ENCODE peak calls at places on chromosomes 16 and 17, in eight cellular contexts. One of them, this sample, is unnamed.
A peak's percentile ranks its signal among the peaks of the same experiment; 100 is the strongest.

GRCh38 chr16:67782567-67783352 is 23.6 kb downstream of the RANBP10 start:
- DNase-seq in psoas muscle: no peak
- DNase-seq in mesenchymal stem cell: no peak
- DNase-seq in aorta: no peak
- DNase-seq in IMR-90: no peak
- DNase-seq in spleen: no peak
- DNase-seq in effector memory CD4-positive, alpha-beta T cell: no peak
- DNase-seq in CD4-positive, alpha-beta T cell: no peak
- DNase-seq in this sample: no peak

GRCh38 chr16:20300312-20301097 is 26.8 kb downstream of the GP2 start:
- DNase-seq in psoas muscle: peak; percentile 13
- DNase-seq in mesenchymal stem cell: peak; percentile 18
- DNase-seq in aorta: no peak
- DNase-seq in IMR-90: peak; percentile 41
- DNase-seq in spleen: no peak
- DNase-seq in effector memory CD4-positive, alpha-beta T cell: no peak
- DNase-seq in CD4-positive, alpha-beta T cell: no peak
- DNase-seq in this sample: no peak

GRCh38 chr17:9587969-9588656 is 11.7 kb downstream of the CFAP52 start:
- DNase-seq in psoas muscle: no peak
- DNase-seq in mesenchymal stem cell: no peak
- DNase-seq in aorta: no peak
- DNase-seq in IMR-90: no peak
- DNase-seq in spleen: no peak
- DNase-seq in effector memory CD4-positive, alpha-beta T cell: no peak
- DNase-seq in CD4-positive, alpha-beta T cell: no peak
- DNase-seq in this sample: no peak

GRCh38 chr17:61285483-61286320 is 113.9 kb upstream of the TBX2 start:
- DNase-seq in psoas muscle: peak; percentile 18
- DNase-seq in mesenchymal stem cell: peak; percentile 97
- DNase-seq in aorta: no peak
- DNase-seq in IMR-90: peak; percentile 98
- DNase-seq in spleen: no peak
- DNase-seq in effector memory CD4-positive, alpha-beta T cell: no peak
- DNase-seq in CD4-positive, alpha-beta T cell: no peak
- DNase-seq in this sample: no peak

GRCh38 chr17:1754430-1755112 is 7.3 kb upstream of the SERPINF1 start:
- DNase-seq in psoas muscle: no peak
- DNase-seq in mesenchymal stem cell: no peak
- DNase-seq in aorta: no peak
- DNase-seq in IMR-90: no peak
- DNase-seq in spleen: no peak
- DNase-seq in effector memory CD4-positive, alpha-beta T cell: no peak
- DNase-seq in CD4-positive, alpha-beta T cell: no peak
- DNase-seq in this sample: no peak

GRCh38 chr17:79220715-79221291 is 146.2 kb downstream of the ENGASE start:
- DNase-seq in psoas muscle: no peak
- DNase-seq in mesenchymal stem cell: no peak
- DNase-seq in aorta: no peak
- DNase-seq in IMR-90: no peak
- DNase-seq in spleen: no peak
- DNase-seq in effector memory CD4-positive, alpha-beta T cell: no peak
- DNase-seq in CD4-positive, alpha-beta T cell: no peak
- DNase-seq in this sample: no peak

GRCh38 chr17:79183221-79184158 is 108.9 kb downstream of the ENGASE start:
- DNase-seq in psoas muscle: no peak
- DNase-seq in mesenchymal stem cell: peak; percentile 4
- DNase-seq in aorta: no peak
- DNase-seq in IMR-90: no peak
- DNase-seq in spleen: no peak
- DNase-seq in effector memory CD4-positive, alpha-beta T cell: no peak
- DNase-seq in CD4-positive, alpha-beta T cell: no peak
- DNase-seq in this sample: no peak

GRCh38 chr17:50465171-50465570 is 3.5 kb downstream of the CHAD start:
- DNase-seq in psoas muscle: no peak
- DNase-seq in mesenchymal stem cell: no peak
- DNase-seq in aorta: no peak
- DNase-seq in IMR-90: no peak
- DNase-seq in spleen: peak; percentile 34
- DNase-seq in effector memory CD4-positive, alpha-beta T cell: no peak
- DNase-seq in CD4-positive, alpha-beta T cell: no peak
- DNase-seq in this sample: no peak

GRCh38 chr17:17575360-17576251 is 15.9 kb downstream of the PEMT start:
- DNase-seq in psoas muscle: no peak
- DNase-seq in mesenchymal stem cell: no peak
- DNase-seq in aorta: no peak
- DNase-seq in IMR-90: no peak
- DNase-seq in spleen: no peak
- DNase-seq in effector memory CD4-positive, alpha-beta T cell: no peak
- DNase-seq in CD4-positive, alpha-beta T cell: no peak
- DNase-seq in this sample: no peak

GRCh38 chr16:24851700-24852099 is 5.9 kb downstream of the SLC5A11 start:
- DNase-seq in psoas muscle: no peak
- DNase-seq in mesenchymal stem cell: peak; percentile 39
- DNase-seq in aorta: no peak
- DNase-seq in IMR-90: peak; percentile 75
- DNase-seq in spleen: no peak
- DNase-seq in effector memory CD4-positive, alpha-beta T cell: no peak
- DNase-seq in CD4-positive, alpha-beta T cell: no peak
- DNase-seq in this sample: no peak

GRCh38 chr16:70715113-70715711 is 29.4 kb upstream of the MTSS2 start:
- DNase-seq in psoas muscle: peak; percentile 97
- DNase-seq in mesenchymal stem cell: peak; percentile 91
- DNase-seq in aorta: peak; percentile 95
- DNase-seq in IMR-90: peak; percentile 98
- DNase-seq in spleen: no peak
- DNase-seq in effector memory CD4-positive, alpha-beta T cell: no peak
- DNase-seq in CD4-positive, alpha-beta T cell: no peak
- DNase-seq in this sample: peak; percentile 48

GRCh38 chr16:83992624-83993023 is 24.6 kb downstream of the NECAB2 start:
- DNase-seq in psoas muscle: no peak
- DNase-seq in mesenchymal stem cell: peak; percentile 16
- DNase-seq in aorta: peak; percentile 51
- DNase-seq in IMR-90: peak; percentile 71
- DNase-seq in spleen: no peak
- DNase-seq in effector memory CD4-positive, alpha-beta T cell: no peak
- DNase-seq in CD4-positive, alpha-beta T cell: no peak
- DNase-seq in this sample: no peak

GRCh38 chr17:81476097-81476496 is 36.5 kb downstream of the ACTG1 start:
- DNase-seq in psoas muscle: no peak
- DNase-seq in mesenchymal stem cell: no peak
- DNase-seq in aorta: no peak
- DNase-seq in IMR-90: no peak
- DNase-seq in spleen: no peak
- DNase-seq in effector memory CD4-positive, alpha-beta T cell: no peak
- DNase-seq in CD4-positive, alpha-beta T cell: no peak
- DNase-seq in this sample: no peak

GRCh38 chr17:52376137-52376536 is 217.6 kb upstream of the CA10 start:
- DNase-seq in psoas muscle: no peak
- DNase-seq in mesenchymal stem cell: no peak
- DNase-seq in aorta: no peak
- DNase-seq in IMR-90: no peak
- DNase-seq in spleen: no peak
- DNase-seq in effector memory CD4-positive, alpha-beta T cell: no peak
- DNase-seq in CD4-positive, alpha-beta T cell: no peak
- DNase-seq in this sample: no peak

DNA sequence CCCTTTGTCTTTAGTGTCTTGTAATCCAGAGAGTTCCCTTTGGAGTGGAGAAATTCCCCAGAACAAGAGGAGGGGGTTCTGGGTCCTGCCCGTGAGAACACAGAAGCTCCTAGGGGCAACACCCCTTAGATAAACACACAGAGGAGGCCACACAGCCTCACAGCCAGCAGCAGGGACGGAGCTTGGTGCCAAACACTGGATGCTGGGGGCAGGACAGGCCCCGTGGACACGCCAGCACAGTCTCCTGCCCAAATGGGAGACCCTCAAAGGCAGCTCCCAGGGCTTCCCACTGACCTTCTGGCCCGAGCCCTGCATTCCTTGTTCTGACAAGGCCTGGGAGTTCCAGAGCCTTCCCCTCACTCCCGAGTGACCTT is 31.8 kb upstream of the JPH3 start:
- DNase-seq in psoas muscle: no peak
- DNase-seq in mesenchymal stem cell: no peak
- DNase-seq in aorta: no peak
- DNase-seq in IMR-90: no peak
- DNase-seq in spleen: no peak
- DNase-seq in effector memory CD4-positive, alpha-beta T cell: no peak
- DNase-seq in CD4-positive, alpha-beta T cell: no peak
- DNase-seq in this sample: no peak
- H3K27ac ChIP-seq in psoas muscle: no peak overlapping the region
- H3K27ac ChIP-seq in mesenchymal stem cell: no peak overlapping the region
- H3K27ac ChIP-seq in aorta: peak overlapping the region; percentile 86
- H3K27ac ChIP-seq in IMR-90: no peak overlapping the region
- H3K27ac ChIP-seq in spleen: no peak overlapping the region
- H3K27ac ChIP-seq in effector memory CD4-positive, alpha-beta T cell: no peak overlapping the region
- H3K27ac ChIP-seq in CD4-positive, alpha-beta T cell: no peak overlapping the region
- H3K27ac ChIP-seq in this sample: no peak overlapping the region

GRCh38 chr17:64295146-64295545 is 32.1 kb upstream of the TEX2 start:
- DNase-seq in psoas muscle: no peak
- DNase-seq in mesenchymal stem cell: no peak
- DNase-seq in aorta: no peak
- DNase-seq in IMR-90: no peak
- DNase-seq in spleen: no peak
- DNase-seq in effector memory CD4-positive, alpha-beta T cell: no peak
- DNase-seq in CD4-positive, alpha-beta T cell: no peak
- DNase-seq in this sample: no peak
- H3K27ac ChIP-seq in psoas muscle: no peak overlapping the region
- H3K27ac ChIP-seq in mesenchymal stem cell: no peak overlapping the region
- H3K27ac ChIP-seq in aorta: no peak overlapping the region
- H3K27ac ChIP-seq in IMR-90: no peak overlapping the region
- H3K27ac ChIP-seq in spleen: no peak overlapping the region
- H3K27ac ChIP-seq in effector memory CD4-positive, alpha-beta T cell: no peak overlapping the region
- H3K27ac ChIP-seq in CD4-positive, alpha-beta T cell: no peak overlapping the region
- H3K27ac ChIP-seq in this sample: no peak overlapping the region

DNA sequence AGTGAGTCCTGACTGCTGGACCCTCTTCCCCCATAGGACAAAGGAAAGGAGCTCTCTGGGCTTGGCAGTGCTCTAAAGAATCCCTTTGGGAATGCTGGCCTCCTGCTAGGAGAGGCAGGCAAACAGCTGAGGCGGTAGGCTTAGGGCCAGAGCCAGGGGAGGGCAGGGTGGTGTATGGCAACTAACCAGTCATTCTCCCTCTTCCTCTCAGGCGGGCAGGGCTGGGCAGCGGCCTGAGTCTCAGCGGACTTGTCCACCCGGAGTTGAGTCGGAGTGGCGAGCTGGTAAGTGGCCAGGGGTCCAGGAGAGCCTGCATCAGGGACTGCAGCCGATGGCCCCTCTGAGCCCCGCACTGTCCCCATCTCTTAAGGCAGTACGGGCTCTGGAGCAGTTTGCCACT is 4.4 kb downstream of the ACADVL start:
- DNase-seq in psoas muscle: peak; percentile 33
- DNase-seq in mesenchymal stem cell: no peak
- DNase-seq in aorta: no peak
- DNase-seq in IMR-90: no peak
- DNase-seq in spleen: no peak
- DNase-seq in effector memory CD4-positive, alpha-beta T cell: no peak
- DNase-seq in CD4-positive, alpha-beta T cell: no peak
- DNase-seq in this sample: no peak
- H3K27ac ChIP-seq in psoas muscle: peak overlapping the region; percentile 46
- H3K27ac ChIP-seq in mesenchymal stem cell: peak overlapping the region; percentile 76
- H3K27ac ChIP-seq in aorta: no peak overlapping the region
- H3K27ac ChIP-seq in IMR-90: no peak overlapping the region
- H3K27ac ChIP-seq in spleen: no peak overlapping the region
- H3K27ac ChIP-seq in effector memory CD4-positive, alpha-beta T cell: no peak overlapping the region
- H3K27ac ChIP-seq in CD4-positive, alpha-beta T cell: no peak overlapping the region
- H3K27ac ChIP-seq in this sample: no peak overlapping the region

DNA sequence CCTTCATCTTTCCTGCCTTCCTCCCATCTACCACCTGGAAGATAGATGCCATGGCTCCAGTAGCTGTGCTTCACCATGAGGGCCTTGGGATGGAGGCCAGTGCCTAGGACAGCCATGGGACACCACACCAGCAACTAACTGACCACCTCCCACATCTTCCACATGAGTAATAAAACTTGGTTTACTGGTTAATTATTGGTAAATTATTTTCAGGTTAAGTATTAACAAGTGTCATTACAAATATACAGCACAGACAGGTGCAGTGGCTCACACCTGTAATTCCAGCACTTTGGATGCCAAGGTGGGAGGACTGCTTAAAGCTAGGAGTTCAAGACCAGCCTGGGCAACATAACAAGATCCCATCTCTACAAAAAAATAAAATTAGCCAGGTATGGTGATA is 14.0 kb downstream of the CDIP1 start:
- DNase-seq in psoas muscle: no peak
- DNase-seq in mesenchymal stem cell: no peak
- DNase-seq in aorta: peak; percentile 9
- DNase-seq in IMR-90: no peak
- DNase-seq in spleen: no peak
- DNase-seq in effector memory CD4-positive, alpha-beta T cell: no peak
- DNase-seq in CD4-positive, alpha-beta T cell: no peak
- DNase-seq in this sample: no peak
- H3K27ac ChIP-seq in psoas muscle: peak overlapping the region; percentile 66
- H3K27ac ChIP-seq in mesenchymal stem cell: no peak overlapping the region
- H3K27ac ChIP-seq in aorta: no peak overlapping the region
- H3K27ac ChIP-seq in IMR-90: no peak overlapping the region
- H3K27ac ChIP-seq in spleen: no peak overlapping the region
- H3K27ac ChIP-seq in effector memory CD4-positive, alpha-beta T cell: no peak overlapping the region
- H3K27ac ChIP-seq in CD4-positive, alpha-beta T cell: no peak overlapping the region
- H3K27ac ChIP-seq in this sample: peak overlapping the region; percentile 79

GRCh38 chr16:66478733-66479511 is 51.8 kb downstream of the BEAN1 start:
- DNase-seq in psoas muscle: peak; percentile 73
- DNase-seq in mesenchymal stem cell: peak; percentile 56
- DNase-seq in aorta: peak; percentile 86
- DNase-seq in IMR-90: peak; percentile 40
- DNase-seq in spleen: peak; percentile 95
- DNase-seq in effector memory CD4-positive, alpha-beta T cell: peak; percentile 48
- DNase-seq in CD4-positive, alpha-beta T cell: peak; percentile 68
- DNase-seq in this sample: peak; percentile 11
- H3K27ac ChIP-seq in psoas muscle: no peak overlapping the region
- H3K27ac ChIP-seq in mesenchymal stem cell: no peak overlapping the region
- H3K27ac ChIP-seq in aorta: no peak overlapping the region
- H3K27ac ChIP-seq in IMR-90: no peak overlapping the region
- H3K27ac ChIP-seq in spleen: no peak overlapping the region
- H3K27ac ChIP-seq in effector memory CD4-positive, alpha-beta T cell: no peak overlapping the region
- H3K27ac ChIP-seq in CD4-positive, alpha-beta T cell: no peak overlapping the region
- H3K27ac ChIP-seq in this sample: no peak overlapping the region

GRCh38 chr16:16120382-16121184 is 102.7 kb downstream of the ABCC6 start:
- DNase-seq in psoas muscle: peak; percentile 27
- DNase-seq in mesenchymal stem cell: no peak
- DNase-seq in aorta: peak; percentile 57
- DNase-seq in IMR-90: peak; percentile 22
- DNase-seq in spleen: peak; percentile 81
- DNase-seq in effector memory CD4-positive, alpha-beta T cell: no peak
- DNase-seq in CD4-positive, alpha-beta T cell: no peak
- DNase-seq in this sample: peak; percentile 4
- H3K27ac ChIP-seq in psoas muscle: no peak overlapping the region
- H3K27ac ChIP-seq in mesenchymal stem cell: no peak overlapping the region
- H3K27ac ChIP-seq in aorta: no peak overlapping the region
- H3K27ac ChIP-seq in IMR-90: no peak overlapping the region
- H3K27ac ChIP-seq in spleen: no peak overlapping the region
- H3K27ac ChIP-seq in effector memory CD4-positive, alpha-beta T cell: no peak overlapping the region
- H3K27ac ChIP-seq in CD4-positive, alpha-beta T cell: no peak overlapping the region
- H3K27ac ChIP-seq in this sample: no peak overlapping the region

This sample was measured in caudate nucleus.